ENCODE peak calls at places on chromosomes 13 and 19, in eight cellular contexts. C is tibial artery; Z is CD8-positive, alpha-beta memory T cell; O is substantia nigra; X is AG04450; A is gastrocnemius medialis; G is breast epithelium; K is CD4-positive, CD25-positive, alpha-beta regulatory T cell. P is an unnamed sample.

GRCh38 chr19:50501568-50502475 is 9.2 kb downstream of the JOSD2 start:
- DNase-seq in O (no peak), Z (no peak), A (peak; percentile 59), G (no peak), C (no peak), X (no peak), K (no peak), P (no peak)

GRCh38 chr13:51152713-51153112 is 41.6 kb upstream of the C13orf42 start:
- DNase-seq in X (no peak), C (no peak), A (no peak), K (no peak), O (no peak), Z (no peak), G (no peak), P (no peak)

GRCh38 chr13:83178008-83178407 is 704.3 kb downstream of the SLITRK1 start:
- DNase-seq in X (no peak), C (no peak), A (no peak), Z (no peak), G (no peak), K (no peak), O (no peak), P (no peak)

GRCh38 chr13:30431269-30431950 is 9.1 kb downstream of the UBE2L5 start:
- DNase-seq in C (no peak), O (no peak), G (no peak), K (no peak), Z (no peak), X (no peak), A (no peak), P (no peak)

GRCh38 chr13:46489586-46490023 is 63.4 kb upstream of the LRCH1 start:
- DNase-seq in K (no peak), X (peak; percentile 7), G (no peak), O (no peak), C (peak; percentile 78), Z (no peak), A (peak; percentile 7), P (no peak)

GRCh38 chr13:28744091-28744536 is 25.3 kb upstream of the SLC46A3 start:
- DNase-seq in A (no peak), K (no peak), G (no peak), O (no peak), X (no peak), Z (no peak), C (peak; percentile 41), P (no peak)

GRCh38 chr13:23086951-23087350 is 93.8 kb upstream of the SGCG start:
- DNase-seq in Z (no peak), O (no peak), K (no peak), G (no peak), X (no peak), C (no peak), A (no peak), P (no peak)

GRCh38 chr19:10961073-10961762 is 388 bp downstream of the SMARCA4 start:
- DNase-seq in G (no peak), Z (no peak), A (no peak), C (no peak), X (no peak), O (peak; percentile 73), K (peak; percentile 24), P (no peak)

GRCh38 chr13:24040835-24041234 is 119.7 kb upstream of the SPATA13 start:
- DNase-seq in C (no peak), A (no peak), G (no peak), Z (no peak), X (no peak), K (no peak), O (no peak), P (no peak)

GRCh38 chr13:82720961-82721360 is 1161.3 kb downstream of the SLITRK1 start:
- DNase-seq in X (no peak), Z (no peak), O (no peak), K (no peak), G (no peak), C (no peak), A (no peak), P (no peak)

GRCh38 chr19:55699221-55699620 is 24.2 kb downstream of the EPN1 start:
- DNase-seq in Z (no peak), O (no peak), A (no peak), C (no peak), G (no peak), K (no peak), X (no peak), P (no peak)

GRCh38 chr19:16066611-16067104 is 9.6 kb upstream of the TPM4 start:
- DNase-seq in C (no peak), O (peak; percentile 23), A (no peak), Z (no peak), G (no peak), K (peak; percentile 79), X (no peak), P (no peak)

GRCh38 chr19:12837225-12837624 is 1.1 kb upstream of the MAST1 start:
- DNase-seq in C (no peak), A (no peak), Z (no peak), X (no peak), K (no peak), G (no peak), O (no peak), P (peak; percentile 54)

GRCh38 chr19:48613852-48614435 is 932 bp downstream of the FAM83E start:
- DNase-seq in Z (no peak), X (no peak), G (no peak), C (no peak), K (no peak), O (no peak), A (no peak), P (no peak)

GRCh38 chr19:48609571-48610108 is 3.1 kb downstream of the SPACA4 start:
- DNase-seq in C (no peak), K (no peak), O (no peak), G (no peak), Z (no peak), A (no peak), X (no peak), P (no peak)

GRCh38 chr19:48614436-48615144 is at the start of gene FAM83E:
- DNase-seq in A (no peak), C (no peak), G (no peak), O (no peak), K (no peak), Z (no peak), X (no peak), P (no peak)

GRCh38 chr19:48613024-48613851 is 1.6 kb downstream of the FAM83E start:
- DNase-seq in Z (no peak), O (peak; percentile 64), C (no peak), A (no peak), G (no peak), K (no peak), X (no peak), P (no peak)

GRCh38 chr19:48611872-48612271 is 3.0 kb downstream of the FAM83E start:
- DNase-seq in C (no peak), Z (no peak), K (no peak), G (no peak), A (no peak), X (no peak), O (no peak), P (no peak)
- H3K27ac ChIP-seq in C (no peak overlapping the region), Z (no peak overlapping the region), K (no peak overlapping the region), G (no peak overlapping the region), A (no peak overlapping the region), X (no peak overlapping the region), O (no peak overlapping the region), P (no peak overlapping the region)

DNA sequence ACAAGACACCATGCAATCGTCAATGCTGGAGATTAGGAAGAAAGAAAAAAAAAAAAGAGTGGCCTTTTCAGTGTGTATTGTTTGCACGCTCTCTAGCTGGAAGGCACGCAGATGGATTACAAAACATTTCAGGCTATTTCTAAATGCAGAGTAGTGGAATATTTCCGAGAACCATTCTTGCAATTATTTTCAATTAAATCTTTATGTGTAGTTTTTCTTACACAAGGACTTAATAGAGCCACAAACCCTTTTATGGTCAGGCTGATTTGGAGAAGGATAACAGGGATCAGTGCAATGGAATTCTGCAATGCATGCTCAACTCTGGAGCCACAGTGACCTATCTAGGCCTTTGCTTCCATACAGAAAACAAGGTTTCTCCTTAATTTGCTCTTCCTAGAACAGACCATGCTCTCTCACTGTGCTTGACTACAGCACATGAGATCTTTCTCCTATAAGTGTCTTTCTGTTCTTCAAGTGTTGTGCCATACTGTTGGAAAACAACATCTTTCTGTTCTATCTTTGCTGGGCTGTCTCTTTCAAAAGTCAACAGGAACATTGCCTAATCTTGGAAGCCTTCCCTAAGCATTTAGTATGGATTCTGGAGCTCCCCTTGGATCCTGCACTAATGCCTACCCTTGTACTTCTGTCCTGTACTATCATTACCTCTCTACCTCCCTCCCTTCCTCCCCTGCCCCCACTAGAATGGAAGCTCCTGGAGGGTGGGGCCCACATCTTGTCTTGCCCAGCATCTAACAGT is 26.9 kb downstream of the STARD13 start:
- DNase-seq in A (no peak), C (no peak), Z (no peak), K (no peak), G (no peak), O (no peak), X (no peak), P (no peak)
- H3K27ac ChIP-seq in A (no peak overlapping the region), C (peak overlapping the region; percentile 41), Z (no peak overlapping the region), K (no peak overlapping the region), G (peak overlapping the region; percentile 46), O (peak overlapping the region; percentile 64), X (no peak overlapping the region), P (no peak overlapping the region)

DNA sequence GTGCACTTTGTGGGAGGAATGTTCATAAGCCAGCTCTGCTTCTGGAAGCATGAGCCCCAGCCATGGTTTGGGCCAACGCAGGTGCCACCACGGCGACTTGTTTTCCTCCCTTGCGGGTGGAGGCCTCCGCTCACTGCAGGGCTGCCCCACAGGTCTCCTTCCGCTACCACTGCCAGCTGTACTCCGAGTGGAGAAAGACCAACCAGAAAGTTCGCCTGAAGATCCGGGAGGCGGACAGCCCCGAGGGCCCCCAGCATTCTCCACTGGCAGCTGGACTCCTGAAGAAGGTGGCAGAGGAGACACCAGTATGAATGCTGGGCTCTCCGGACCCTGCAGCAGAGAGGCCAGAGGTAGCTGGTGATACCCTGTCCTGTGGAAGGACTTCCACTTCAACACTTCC is 6.5 kb upstream of the HNRNPM start:
- DNase-seq in A (no peak), G (no peak), C (peak; percentile 2), O (no peak), X (no peak), Z (no peak), K (no peak), P (no peak)
- H3K27ac ChIP-seq in A (no peak overlapping the region), G (no peak overlapping the region), C (no peak overlapping the region), O (no peak overlapping the region), X (no peak overlapping the region), Z (no peak overlapping the region), K (no peak overlapping the region), P (no peak overlapping the region)

DNA sequence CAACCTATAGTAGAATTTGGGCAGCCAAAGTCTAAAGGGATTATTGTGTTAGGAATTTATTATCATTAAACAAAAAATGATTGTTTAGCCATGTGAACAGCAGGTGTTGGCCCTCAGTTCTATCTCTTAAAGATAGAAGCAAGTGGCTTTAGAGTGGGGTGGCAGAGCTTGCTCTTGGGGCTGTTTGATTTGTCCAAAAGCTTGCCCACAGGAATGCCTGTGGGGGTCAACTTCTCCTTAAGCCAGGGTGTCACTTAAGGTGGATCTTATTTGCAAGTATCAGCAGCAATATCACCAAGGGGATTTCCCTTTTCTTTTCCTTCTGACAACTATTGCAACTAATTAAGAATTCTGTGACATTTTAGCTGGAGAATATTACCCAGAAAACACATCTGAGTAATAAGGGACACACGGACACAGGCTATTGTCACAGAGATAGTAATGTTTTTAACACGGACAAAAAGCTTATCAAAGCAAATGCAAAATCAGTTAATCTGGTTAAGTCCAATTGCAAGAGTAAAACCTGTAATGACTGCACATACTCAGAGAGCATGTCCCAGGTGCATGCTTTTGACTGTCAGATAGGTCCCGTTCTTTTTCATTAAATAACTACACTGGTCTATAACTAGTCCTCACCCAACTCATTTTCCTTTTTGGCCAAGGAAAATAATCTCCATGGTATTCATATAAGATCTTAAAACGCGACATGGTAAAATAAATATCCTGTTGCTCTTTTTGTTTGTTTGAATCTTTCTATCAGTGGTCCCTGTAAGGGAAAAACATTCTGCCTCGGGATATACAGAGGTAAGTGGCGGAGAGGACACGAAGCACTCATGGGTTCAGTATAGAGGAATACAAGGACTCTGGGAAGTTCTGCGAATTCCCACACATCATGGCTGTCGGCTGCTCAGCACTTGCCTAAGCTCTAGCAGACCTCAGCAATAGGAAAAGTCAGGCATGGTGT is 172.1 kb upstream of the RFC3 start:
- DNase-seq in Z (no peak), O (no peak), X (no peak), G (no peak), C (no peak), A (no peak), K (no peak), P (no peak)
- H3K27ac ChIP-seq in Z (no peak overlapping the region), O (no peak overlapping the region), X (no peak overlapping the region), G (peak overlapping the region; percentile 78), C (no peak overlapping the region), A (peak overlapping the region; percentile 39), K (no peak overlapping the region), P (no peak overlapping the region)

P was measured in keratinocyte.